ENCODE peak calls at places on chromosome 4, in eight cellular contexts. C is tibial artery; N is choroid plexus epithelial cell; H is fibroblast of the conjunctiva; W is IMR-90; D is stimulated activated CD4-positive, alpha-beta T cell treated with anti-CD3 and anti-CD28 coated beads, Interleukin-4, amount 100 ng/mL, for 1 hour; J is omental fat pad; K is mesothelial cell of epicardium. L is an unnamed sample.

GRCh38 chr4:16608611-16609125 is 289.8 kb downstream of the LDB2 start:
- DNase-seq in C (no peak), N (no peak), H (no peak), W (no peak), D (no peak), J (no peak), K (no peak), L (no peak)

GRCh38 chr4:5704276-5704675 is 4.1 kb downstream of the EVC2 start:
- DNase-seq in C (no peak), N (no peak), H (no peak), W (no peak), D (no peak), J (no peak), K (no peak), L (no peak)

GRCh38 chr4:81745076-81745475 is 273.4 kb upstream of the RASGEF1B start:
- DNase-seq in C (no peak), N (no peak), H (no peak), W (no peak), D (no peak), J (no peak), K (no peak), L (no peak)

GRCh38 chr4:5968246-5968645 is 50.0 kb downstream of the C4orf50 start:
- DNase-seq in C (peak), N (no peak), H (no peak), W (no peak), D (no peak), J (no peak), K (no peak), L (no peak)

GRCh38 chr4:56728512-56728911 is 47.4 kb upstream of the HOPX start:
- DNase-seq in C (peak), N (peak), H (peak), W (peak), D (no peak), J (no peak), K (no peak), L (peak)

GRCh38 chr4:100828986-100829685 is 311.3 kb upstream of the EMCN start:
- DNase-seq in C (no peak), N (no peak), H (no peak), W (no peak), D (no peak), J (no peak), K (no peak), L (no peak)

GRCh38 chr4:171924761-171925376 is 111.7 kb downstream of the GALNTL6 start:
- DNase-seq in C (no peak), N (no peak), H (no peak), W (no peak), D (no peak), J (no peak), K (no peak), L (no peak)

GRCh38 chr4:14196141-14196540 is 568.6 kb upstream of the BOD1L1 start:
- DNase-seq in C (no peak), N (peak), H (peak), W (peak), D (peak), J (no peak), K (peak), L (no peak)

GRCh38 chr4:77145806-77146425 is 11.1 kb upstream of the CCNG2 start:
- DNase-seq in C (no peak), N (no peak), H (no peak), W (no peak), D (no peak), J (no peak), K (no peak), L (no peak)

GRCh38 chr4:48366611-48367010 is 25.3 kb downstream of the SLAIN2 start:
- DNase-seq in C (no peak), N (no peak), H (no peak), W (no peak), D (no peak), J (no peak), K (no peak), L (no peak)

GRCh38 chr4:144399927-144400326 is 246.0 kb upstream of the HHIP start:
- DNase-seq in C (no peak), N (peak), H (peak), W (peak), D (no peak), J (no peak), K (no peak), L (no peak)

GRCh38 chr4:48467442-48467841 is 15.7 kb upstream of the SLC10A4 start:
- DNase-seq in C (no peak), N (no peak), H (no peak), W (no peak), D (no peak), J (no peak), K (no peak), L (no peak)

GRCh38 chr4:147747787-147748454 is 16.0 kb downstream of the ARHGAP10 start:
- DNase-seq in C (no peak), N (no peak), H (no peak), W (no peak), D (no peak), J (no peak), K (no peak), L (no peak)

GRCh38 chr4:24965627-24966026 is 52.8 kb upstream of the CCDC149 start:
- DNase-seq in C (no peak), N (no peak), H (no peak), W (no peak), D (no peak), J (no peak), K (no peak), L (no peak)

GRCh38 chr4:158826057-158826456 is 57.2 kb downstream of the FNIP2 start:
- DNase-seq in C (no peak), N (peak), H (no peak), W (peak), D (no peak), J (no peak), K (no peak), L (no peak)

GRCh38 chr4:82124365-82124764 is 249.4 kb downstream of the HNRNPD start:
- DNase-seq in C (no peak), N (no peak), H (no peak), W (no peak), D (no peak), J (no peak), K (no peak), L (no peak)

GRCh38 chr4:121138014-121138413 is 26.1 kb downstream of the TNIP3 start:
- DNase-seq in C (no peak), N (no peak), H (no peak), W (no peak), D (peak), J (no peak), K (no peak), L (no peak)

GRCh38 chr4:143364063-143364462 is 27.4 kb downstream of the GAB1 start:
- DNase-seq in C (no peak), N (no peak), H (no peak), W (no peak), D (no peak), J (no peak), K (no peak), L (no peak)

GRCh38 chr4:140690093-140690492 is 66.1 kb downstream of the TBC1D9 start:
- DNase-seq in C (no peak), N (no peak), H (no peak), W (no peak), D (no peak), J (no peak), K (no peak), L (no peak)

GRCh38 chr4:169906104-169906503 is 120.1 kb downstream of the MFAP3L start:
- DNase-seq in C (no peak), N (no peak), H (no peak), W (no peak), D (no peak), J (no peak), K (no peak), L (no peak)

GRCh38 chr4:37889849-37890500 is 909 bp upstream of the TBC1D1 start:
- DNase-seq in C (peak), N (no peak), H (no peak), W (peak), D (no peak), J (no peak), K (no peak), L (no peak)

GRCh38 chr4:151226004-151226932 is 50.7 kb upstream of the PRSS48 start:
- DNase-seq in C (no peak), N (peak), H (peak), W (peak), D (no peak), J (no peak), K (no peak), L (no peak)

GRCh38 chr4:40933272-40934053 is 183.7 kb downstream of the NSUN7 start:
- DNase-seq in C (no peak), N (peak), H (no peak), W (peak), D (no peak), J (no peak), K (no peak), L (no peak)

L was measured in Peyer's patch.